ENCODE peak calls at places on chromosome 13, in seven cellular contexts. F, R, Q, J, M, L and G are unnamed samples.

GRCh38 chr13:91346848-91347211 is 657 bp upstream of the MIR17HG start:
- DNase-seq in L (peak), J (peak), M (no peak), R (peak), Q (peak), F (no peak), G (no peak)

GRCh38 chr13:82501804-82502203 is 1380.5 kb downstream of the SLITRK1 start:
- DNase-seq in Q (no peak), F (no peak), M (no peak), J (no peak), R (no peak), L (no peak), G (no peak)

GRCh38 chr13:48653074-48654054 is at the start of gene CYSLTR2:
- DNase-seq in J (peak), L (no peak), F (no peak), R (peak), M (no peak), Q (peak), G (no peak)

GRCh38 chr13:41970918-41971317 is 10.0 kb upstream of the VWA8 start:
- DNase-seq in Q (no peak), M (no peak), L (no peak), R (no peak), J (no peak), F (no peak), G (no peak)

GRCh38 chr13:41224113-41225110 is 30.0 kb upstream of the KBTBD7 start:
- DNase-seq in F (no peak), J (no peak), R (no peak), Q (no peak), L (no peak), M (no peak), G (no peak)

GRCh38 chr13:37277435-37278144 is 172.1 kb upstream of the CSNK1A1L start:
- DNase-seq in F (no peak), Q (no peak), J (no peak), R (no peak), M (no peak), L (no peak), G (no peak)

GRCh38 chr13:81686877-81687276 is 1346.0 kb upstream of the SPRY2 start:
- DNase-seq in J (no peak), R (no peak), Q (peak), F (no peak), M (no peak), L (no peak), G (no peak)

GRCh38 chr13:28538932-28539331 is 44.0 kb upstream of the FLT1 start:
- DNase-seq in F (no peak), L (peak), J (no peak), M (no peak), Q (no peak), R (no peak), G (no peak)

GRCh38 chr13:65594255-65594654 is 1635.9 kb downstream of the PCDH9 start:
- DNase-seq in J (no peak), M (no peak), R (no peak), Q (peak), F (no peak), L (no peak), G (no peak)

GRCh38 chr13:35855531-35856019 is 275.6 kb downstream of the DCLK1 start:
- DNase-seq in J (peak), L (no peak), M (peak), F (peak), R (no peak), Q (no peak), G (no peak)

GRCh38 chr13:91185294-91185863 is 162.1 kb upstream of the MIR17HG start:
- DNase-seq in M (peak), F (no peak), L (no peak), J (peak), Q (peak), R (no peak), G (no peak)

GRCh38 chr13:75326173-75327131 is 155.5 kb downstream of the TBC1D4 start:
- DNase-seq in Q (peak), L (peak), J (no peak), F (no peak), M (no peak), R (no peak), G (no peak)

GRCh38 chr13:114099918-114100445 is 32.4 kb downstream of the RASA3 start:
- DNase-seq in Q (peak), R (no peak), M (peak), J (peak), F (peak), L (no peak), G (no peak)

GRCh38 chr13:29474991-29475390 is 120.5 kb downstream of the SLC7A1 start:
- DNase-seq in J (no peak), L (no peak), Q (no peak), R (no peak), F (no peak), M (no peak), G (no peak)

GRCh38 chr13:99895999-99896695 is 75.4 kb downstream of the ZIC5 start:
- DNase-seq in J (peak), Q (peak), L (no peak), R (no peak), M (no peak), F (no peak), G (no peak)

GRCh38 chr13:29435125-29435911 is 160.2 kb downstream of the SLC7A1 start:
- DNase-seq in R (no peak), L (no peak), J (no peak), M (no peak), F (no peak), Q (peak), G (no peak)

GRCh38 chr13:70960841-70961443 is 852.7 kb upstream of the KLHL1 start:
- DNase-seq in J (peak), F (no peak), L (no peak), M (no peak), R (peak), Q (peak), G (no peak)

GRCh38 chr13:74200081-74200480 is 65.9 kb upstream of the KLF12 start:
- DNase-seq in L (no peak), R (no peak), Q (no peak), J (no peak), M (no peak), F (no peak), G (no peak)
- TF ChIP-seq REST in L (no peak), R (no peak), Q (no peak), J (no peak), M (no peak), F (no peak), G (no peak)

DNA sequence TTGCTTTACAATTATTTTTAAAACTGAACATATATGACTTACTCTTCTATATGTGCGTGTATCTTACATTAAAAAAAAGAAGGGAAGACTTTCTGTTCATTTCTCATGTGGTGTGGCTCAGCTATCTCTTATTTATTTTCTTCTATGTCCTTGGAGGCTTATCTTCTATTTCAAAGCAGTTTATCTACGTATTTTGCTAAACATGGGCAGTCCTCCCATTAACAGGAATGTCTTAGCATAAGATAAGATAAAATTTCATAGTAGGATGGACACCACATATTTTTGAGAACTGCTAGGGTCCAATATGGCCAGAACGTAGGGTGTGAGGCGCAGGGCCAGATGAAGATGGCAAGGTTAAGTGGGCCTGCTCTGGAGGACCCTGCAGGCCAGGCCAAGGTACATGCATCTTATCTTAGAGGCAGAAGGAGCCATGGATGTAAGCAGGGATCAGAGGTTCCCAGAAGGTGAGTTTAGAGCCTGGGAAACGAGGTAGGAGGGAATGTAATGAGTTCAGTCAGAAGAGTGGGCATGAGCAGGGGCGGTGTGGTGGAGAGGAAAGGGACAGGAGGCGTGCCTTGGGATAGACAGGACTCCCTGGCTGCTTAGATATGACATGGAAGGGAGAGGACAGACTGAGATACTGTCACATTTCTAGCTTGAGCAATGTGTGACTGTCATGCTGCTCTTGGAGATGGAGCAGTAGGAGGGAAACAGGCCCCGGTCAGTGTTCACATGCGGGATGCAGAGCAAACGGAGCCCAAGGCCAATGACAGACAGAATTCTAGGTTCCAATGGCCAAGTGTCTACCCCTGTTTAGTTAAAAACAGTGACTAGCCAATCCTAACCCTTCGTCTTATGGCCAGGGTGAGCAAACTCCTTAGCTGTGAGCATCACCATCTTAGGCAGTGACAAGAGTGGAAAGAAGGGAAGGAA is 68.6 kb upstream of the MEDAG start:
- DNase-seq in L (no peak), F (no peak), M (no peak), Q (no peak), J (no peak), R (no peak), G (no peak)
- H3K27ac ChIP-seq in L (no peak), F (no peak), M (no peak), Q (no peak), J (no peak), R (no peak), G (peak)

GRCh38 chr13:39600766-39601165 is 2.2 kb downstream of the LHFPL6 start:
- DNase-seq in F (no peak), J (peak), L (no peak), Q (no peak), R (no peak), M (no peak), G (no peak)

GRCh38 chr13:39601636-39602035 is 1.4 kb downstream of the LHFPL6 start:
- DNase-seq in J (no peak), M (no peak), Q (no peak), R (no peak), F (no peak), L (no peak), G (no peak)

GRCh38 chr13:39603424-39603947 is 493 bp upstream of the LHFPL6 start:
- DNase-seq in M (no peak), R (no peak), J (peak), F (peak), Q (peak), L (no peak), G (no peak)

GRCh38 chr13:39602614-39603366 is at the start of gene LHFPL6:
- DNase-seq in J (peak), L (no peak), R (no peak), F (peak), Q (peak), M (no peak), G (no peak)

GRCh38 chr13:39602277-39602613 is 748 bp downstream of the LHFPL6 start:
- DNase-seq in L (no peak), M (no peak), R (no peak), Q (no peak), J (no peak), F (peak), G (no peak)
- H3K4me3 ChIP-seq in L (no peak), M (peak), R (peak), Q (peak), J (peak), F (peak), G (peak)

DNA sequence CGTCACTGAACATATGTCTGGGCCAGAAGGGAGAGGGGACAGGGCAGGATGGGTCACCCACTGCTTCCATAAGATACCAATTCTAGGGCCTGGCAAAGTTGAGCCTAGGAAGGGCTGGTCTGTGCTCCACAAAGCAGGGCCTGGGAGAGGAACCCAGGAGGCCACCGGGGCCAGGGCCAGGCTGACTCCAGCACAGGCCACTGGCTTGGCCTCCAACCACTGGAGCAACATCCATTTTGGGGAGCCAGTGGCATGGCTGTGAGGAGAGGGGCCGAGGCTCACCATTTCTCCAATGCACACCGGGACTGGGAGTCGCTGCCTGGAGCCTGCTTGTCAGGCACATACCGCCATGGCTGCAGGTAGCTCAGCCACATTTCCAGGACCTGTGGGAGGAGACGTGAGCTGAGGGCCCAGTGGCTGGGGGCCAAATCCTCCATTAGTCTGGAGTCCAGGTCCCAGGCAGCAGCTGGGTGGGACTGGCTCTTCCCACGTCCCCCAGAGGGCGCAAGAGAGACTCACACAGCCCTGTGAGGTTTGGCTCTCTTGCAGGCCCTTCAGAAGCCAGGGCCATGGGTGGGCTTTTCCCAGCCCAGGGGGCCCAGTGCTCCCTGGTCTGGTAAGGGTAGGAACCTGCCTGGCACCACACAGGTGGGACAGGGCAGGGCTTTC is 27.7 kb downstream of the TUBA3C start:
- DNase-seq in R (no peak), Q (peak), J (no peak), L (peak), M (no peak), F (no peak), G (no peak)
- TF ChIP-seq REST in R (no peak), Q (no peak), J (no peak), L (no peak), M (no peak), F (no peak), G (no peak)

DNA sequence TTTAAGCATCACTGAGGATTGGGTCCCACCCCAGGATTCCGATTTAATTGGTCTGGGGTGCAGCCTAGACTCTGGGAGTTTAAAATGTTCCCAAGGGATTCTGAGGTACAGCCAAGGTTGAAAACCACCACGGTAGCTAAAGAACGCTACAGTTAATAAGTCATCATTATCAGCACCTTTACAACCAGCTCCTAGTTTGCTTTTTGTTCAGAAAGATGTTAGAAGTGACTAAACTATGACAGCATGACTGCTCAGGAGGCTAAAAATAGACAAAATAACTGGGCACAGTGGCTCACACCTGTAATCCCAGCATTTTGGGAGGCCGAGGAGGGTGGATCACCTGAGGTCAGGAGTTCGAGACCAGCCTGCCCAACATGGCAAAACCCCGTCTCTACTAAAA is 11.7 kb upstream of the EPSTI1 start:
- DNase-seq in L (no peak), J (no peak), F (no peak), R (no peak), M (no peak), Q (no peak), G (no peak)
- H3K27ac ChIP-seq in L (no peak), J (no peak), F (peak), R (no peak), M (no peak), Q (no peak), G (no peak)

GRCh38 chr13:46753137-46753536 is 43.8 kb downstream of the ESD start:
- DNase-seq in M (no peak), Q (no peak), L (no peak), J (no peak), F (no peak), R (no peak), G (no peak)
- H3K4me3 ChIP-seq in M (no peak), Q (no peak), L (no peak), J (no peak), F (no peak), R (no peak), G (no peak)

GRCh38 chr13:95049772-95050171 is 251.5 kb downstream of the ABCC4 start:
- DNase-seq in R (no peak), Q (no peak), M (no peak), L (no peak), F (no peak), J (no peak), G (no peak)

GRCh38 chr13:95038949-95039348 is 262.3 kb downstream of the ABCC4 start:
- DNase-seq in F (no peak), R (no peak), L (no peak), Q (no peak), M (no peak), J (no peak), G (no peak)

GRCh38 chr13:95039415-95039814 is 261.8 kb downstream of the ABCC4 start:
- DNase-seq in R (no peak), Q (no peak), F (no peak), M (no peak), L (no peak), J (no peak), G (no peak)

GRCh38 chr13:95044452-95045205 is 256.6 kb downstream of the ABCC4 start:
- DNase-seq in M (no peak), L (no peak), R (no peak), J (no peak), Q (no peak), F (no peak), G (no peak)
- TF ChIP-seq REST in M (no peak), L (no peak), R (no peak), J (no peak), Q (no peak), F (no peak), G (no peak)

GRCh38 chr13:97307544-97307881 is 85.4 kb downstream of the MBNL2 start:
- DNase-seq in Q (no peak), J (no peak), R (no peak), M (no peak), L (no peak), F (no peak), G (no peak)
- H3K27ac ChIP-seq in Q (peak), J (no peak), R (no peak), M (peak), L (no peak), F (peak), G (peak)

DNA sequence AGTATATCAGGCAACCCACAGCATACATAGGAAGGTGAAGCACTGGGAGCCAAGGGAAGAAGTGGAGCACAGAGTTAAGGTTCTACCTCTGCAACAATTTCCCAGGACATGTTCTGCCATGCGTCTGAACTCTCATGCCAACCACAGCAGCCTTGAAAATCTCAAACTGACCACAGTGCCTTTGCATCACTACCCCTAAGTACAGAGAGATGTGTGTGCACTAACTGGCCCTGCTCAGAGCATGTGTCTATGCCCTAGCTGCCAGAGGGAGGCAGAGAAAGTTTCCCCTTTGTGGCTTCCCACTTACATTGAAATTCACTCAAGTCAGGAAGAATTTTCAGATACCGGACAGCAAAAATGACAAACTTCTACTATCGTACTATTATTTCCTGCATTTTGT is 26.8 kb upstream of the WDFY2 start:
- DNase-seq in F (no peak), L (no peak), J (no peak), M (no peak), R (no peak), Q (no peak), G (no peak)
- H3K4me3 ChIP-seq in F (no peak), L (no peak), J (no peak), M (no peak), R (no peak), Q (peak), G (no peak)

GRCh38 chr13:26300140-26300539 is 46.2 kb downstream of the CDK8 start:
- DNase-seq in J (no peak), R (no peak), Q (no peak), M (peak), L (peak), F (no peak), G (no peak)
- TF ChIP-seq REST in J (no peak), R (no peak), Q (no peak), M (no peak), L (no peak), F (no peak), G (no peak)